ENCODE peak calls at places on chromosomes 1 and 21, in six cellular contexts. One of them, this sample, is unnamed.

GRCh38 chr21:41824466-41825207 is 54.5 kb downstream of the PRDM15 start:
- DNase-seq in AG09319: no peak
- DNase-seq in cardiac fibroblast: no peak
- DNase-seq in astrocyte of the spinal cord: no peak
- DNase-seq in ovary: no peak
- DNase-seq in CD8-positive, alpha-beta memory T cell: no peak
- DNase-seq in this sample: no peak

GRCh38 chr1:9181990-9182783 is 52.4 kb upstream of the H6PD start:
- DNase-seq in AG09319: no peak
- DNase-seq in cardiac fibroblast: peak; percentile 64
- DNase-seq in astrocyte of the spinal cord: peak; percentile 42
- DNase-seq in ovary: peak; percentile 72
- DNase-seq in CD8-positive, alpha-beta memory T cell: no peak
- DNase-seq in this sample: no peak

GRCh38 chr1:28925350-28925891 is 11.1 kb downstream of the EPB41 start:
- DNase-seq in AG09319: no peak
- DNase-seq in cardiac fibroblast: no peak
- DNase-seq in astrocyte of the spinal cord: no peak
- DNase-seq in ovary: no peak
- DNase-seq in CD8-positive, alpha-beta memory T cell: no peak
- DNase-seq in this sample: no peak

GRCh38 chr21:36749935-36750578 is 51.1 kb downstream of the SIM2 start:
- DNase-seq in AG09319: no peak
- DNase-seq in cardiac fibroblast: peak; percentile 41
- DNase-seq in astrocyte of the spinal cord: peak; percentile 65
- DNase-seq in ovary: no peak
- DNase-seq in CD8-positive, alpha-beta memory T cell: no peak
- DNase-seq in this sample: no peak

GRCh38 chr1:86296305-86297205 is 99.6 kb downstream of the ODF2L start:
- DNase-seq in AG09319: no peak
- DNase-seq in cardiac fibroblast: no peak
- DNase-seq in astrocyte of the spinal cord: no peak
- DNase-seq in ovary: no peak
- DNase-seq in CD8-positive, alpha-beta memory T cell: no peak
- DNase-seq in this sample: no peak

GRCh38 chr1:179177182-179177581 is 52.3 kb downstream of the ABL2 start:
- DNase-seq in AG09319: peak; percentile 27
- DNase-seq in cardiac fibroblast: peak; percentile 70
- DNase-seq in astrocyte of the spinal cord: peak; percentile 63
- DNase-seq in ovary: no peak
- DNase-seq in CD8-positive, alpha-beta memory T cell: no peak
- DNase-seq in this sample: peak; percentile 70

GRCh38 chr1:19138958-19139581 is 71.0 kb downstream of the UBR4 start:
- DNase-seq in AG09319: no peak
- DNase-seq in cardiac fibroblast: no peak
- DNase-seq in astrocyte of the spinal cord: no peak
- DNase-seq in ovary: no peak
- DNase-seq in CD8-positive, alpha-beta memory T cell: no peak
- DNase-seq in this sample: no peak

GRCh38 chr1:78716186-78716585 is 66.6 kb downstream of the IFI44 start:
- DNase-seq in AG09319: no peak
- DNase-seq in cardiac fibroblast: peak; percentile 56
- DNase-seq in astrocyte of the spinal cord: peak; percentile 60
- DNase-seq in ovary: no peak
- DNase-seq in CD8-positive, alpha-beta memory T cell: no peak
- DNase-seq in this sample: peak; percentile 56

GRCh38 chr1:178393370-178393769 is 103.4 kb downstream of the CLEC20A start:
- DNase-seq in AG09319: no peak
- DNase-seq in cardiac fibroblast: no peak
- DNase-seq in astrocyte of the spinal cord: no peak
- DNase-seq in ovary: no peak
- DNase-seq in CD8-positive, alpha-beta memory T cell: no peak
- DNase-seq in this sample: no peak

GRCh38 chr1:113943028-113943811 is 14.1 kb downstream of the HIPK1 start:
- DNase-seq in AG09319: no peak
- DNase-seq in cardiac fibroblast: peak; percentile 59
- DNase-seq in astrocyte of the spinal cord: no peak
- DNase-seq in ovary: no peak
- DNase-seq in CD8-positive, alpha-beta memory T cell: no peak
- DNase-seq in this sample: peak; percentile 9

GRCh38 chr1:27026621-27027574 is 14.2 kb upstream of the TENT5B start:
- DNase-seq in AG09319: peak; percentile 49
- DNase-seq in cardiac fibroblast: peak; percentile 90
- DNase-seq in astrocyte of the spinal cord: peak; percentile 75
- DNase-seq in ovary: no peak
- DNase-seq in CD8-positive, alpha-beta memory T cell: no peak
- DNase-seq in this sample: no peak

GRCh38 chr1:200336111-200336845 is 73.6 kb downstream of the ZNF281 start:
- DNase-seq in AG09319: no peak
- DNase-seq in cardiac fibroblast: peak; percentile 47
- DNase-seq in astrocyte of the spinal cord: peak; percentile 35
- DNase-seq in ovary: no peak
- DNase-seq in CD8-positive, alpha-beta memory T cell: no peak
- DNase-seq in this sample: no peak

GRCh38 chr1:39540504-39541031 is 36.0 kb downstream of the PABPC4 start:
- DNase-seq in AG09319: no peak
- DNase-seq in cardiac fibroblast: peak; percentile 82
- DNase-seq in astrocyte of the spinal cord: peak; percentile 22
- DNase-seq in ovary: no peak
- DNase-seq in CD8-positive, alpha-beta memory T cell: no peak
- DNase-seq in this sample: no peak

GRCh38 chr1:97989094-97989680 is 68.4 kb upstream of the DPYD start:
- DNase-seq in AG09319: no peak
- DNase-seq in cardiac fibroblast: peak; percentile 45
- DNase-seq in astrocyte of the spinal cord: no peak
- DNase-seq in ovary: no peak
- DNase-seq in CD8-positive, alpha-beta memory T cell: no peak
- DNase-seq in this sample: no peak

GRCh38 chr1:103180660-103181059 is 72.3 kb upstream of the COL11A1 start:
- DNase-seq in AG09319: no peak
- DNase-seq in cardiac fibroblast: peak; percentile 40
- DNase-seq in astrocyte of the spinal cord: peak; percentile 71
- DNase-seq in ovary: no peak
- DNase-seq in CD8-positive, alpha-beta memory T cell: no peak
- DNase-seq in this sample: no peak

GRCh38 chr1:55938861-55939260 is 640.5 kb downstream of the PLPP3 start:
- DNase-seq in AG09319: no peak
- DNase-seq in cardiac fibroblast: no peak
- DNase-seq in astrocyte of the spinal cord: no peak
- DNase-seq in ovary: no peak
- DNase-seq in CD8-positive, alpha-beta memory T cell: no peak
- DNase-seq in this sample: no peak

GRCh38 chr21:18493420-18493819 is 89.8 kb upstream of the TMPRSS15 start:
- DNase-seq in AG09319: no peak
- DNase-seq in cardiac fibroblast: no peak
- DNase-seq in astrocyte of the spinal cord: peak; percentile 89
- DNase-seq in ovary: no peak
- DNase-seq in CD8-positive, alpha-beta memory T cell: no peak
- DNase-seq in this sample: peak; percentile 9

GRCh38 chr1:230509281-230509977 is 83.3 kb upstream of the PGBD5 start:
- DNase-seq in AG09319: peak; percentile 39
- DNase-seq in cardiac fibroblast: peak; percentile 65
- DNase-seq in astrocyte of the spinal cord: peak; percentile 85
- DNase-seq in ovary: no peak
- DNase-seq in CD8-positive, alpha-beta memory T cell: no peak
- DNase-seq in this sample: peak; percentile 31

GRCh38 chr21:45407629-45408247 is 2.8 kb downstream of the COL18A1 start:
- DNase-seq in AG09319: no peak
- DNase-seq in cardiac fibroblast: no peak
- DNase-seq in astrocyte of the spinal cord: no peak
- DNase-seq in ovary: peak; percentile 44
- DNase-seq in CD8-positive, alpha-beta memory T cell: no peak
- DNase-seq in this sample: no peak

GRCh38 chr1:111656093-111657017 is 36.8 kb downstream of the RAP1A start:
- DNase-seq in AG09319: peak; percentile 29
- DNase-seq in cardiac fibroblast: peak; percentile 71
- DNase-seq in astrocyte of the spinal cord: peak; percentile 59
- DNase-seq in ovary: no peak
- DNase-seq in CD8-positive, alpha-beta memory T cell: peak; percentile 13
- DNase-seq in this sample: no peak

GRCh38 chr1:21887216-21887736 is 49.8 kb downstream of the HSPG2 start:
- DNase-seq in AG09319: no peak
- DNase-seq in cardiac fibroblast: no peak
- DNase-seq in astrocyte of the spinal cord: no peak
- DNase-seq in ovary: no peak
- DNase-seq in CD8-positive, alpha-beta memory T cell: no peak
- DNase-seq in this sample: no peak

GRCh38 chr1:193310569-193310968 is 124.2 kb upstream of the B3GALT2 start:
- DNase-seq in AG09319: no peak
- DNase-seq in cardiac fibroblast: no peak
- DNase-seq in astrocyte of the spinal cord: no peak
- DNase-seq in ovary: no peak
- DNase-seq in CD8-positive, alpha-beta memory T cell: no peak
- DNase-seq in this sample: no peak

GRCh38 chr1:59574085-59574484 is 240.7 kb upstream of the HOOK1 start:
- DNase-seq in AG09319: peak; percentile 72
- DNase-seq in cardiac fibroblast: peak; percentile 73
- DNase-seq in astrocyte of the spinal cord: peak; percentile 93
- DNase-seq in ovary: no peak
- DNase-seq in CD8-positive, alpha-beta memory T cell: no peak
- DNase-seq in this sample: peak; percentile 84

GRCh38 chr1:9825101-9826074 is 1.6 kb upstream of the CLSTN1 start:
- DNase-seq in AG09319: no peak
- DNase-seq in cardiac fibroblast: peak; percentile 52
- DNase-seq in astrocyte of the spinal cord: peak; percentile 80
- DNase-seq in ovary: peak; percentile 72
- DNase-seq in CD8-positive, alpha-beta memory T cell: peak; percentile 46
- DNase-seq in this sample: no peak

GRCh38 chr1:200372095-200372884 is 37.5 kb downstream of the ZNF281 start:
- DNase-seq in AG09319: no peak
- DNase-seq in cardiac fibroblast: peak; percentile 41
- DNase-seq in astrocyte of the spinal cord: peak; percentile 78
- DNase-seq in ovary: no peak
- DNase-seq in CD8-positive, alpha-beta memory T cell: no peak
- DNase-seq in this sample: peak; percentile 72

GRCh38 chr21:46060596-46061061 is 37.3 kb upstream of the COL6A2 start:
- DNase-seq in AG09319: peak; percentile 96
- DNase-seq in cardiac fibroblast: peak; percentile 98
- DNase-seq in astrocyte of the spinal cord: peak; percentile 99
- DNase-seq in ovary: peak; percentile 75
- DNase-seq in CD8-positive, alpha-beta memory T cell: no peak
- DNase-seq in this sample: peak; percentile 99

GRCh38 chr1:213066363-213066762 is 15.3 kb downstream of the RPS6KC1 start:
- DNase-seq in AG09319: no peak
- DNase-seq in cardiac fibroblast: no peak
- DNase-seq in astrocyte of the spinal cord: no peak
- DNase-seq in ovary: no peak
- DNase-seq in CD8-positive, alpha-beta memory T cell: no peak
- DNase-seq in this sample: no peak

GRCh38 chr1:115135681-115136080 is 46.4 kb upstream of the TSPAN2 start:
- DNase-seq in AG09319: no peak
- DNase-seq in cardiac fibroblast: no peak
- DNase-seq in astrocyte of the spinal cord: peak; percentile 18
- DNase-seq in ovary: no peak
- DNase-seq in CD8-positive, alpha-beta memory T cell: no peak
- DNase-seq in this sample: no peak

GRCh38 chr1:50196081-50196480 is 87.4 kb downstream of the ELAVL4 start:
- DNase-seq in AG09319: no peak
- DNase-seq in cardiac fibroblast: no peak
- DNase-seq in astrocyte of the spinal cord: no peak
- DNase-seq in ovary: no peak
- DNase-seq in CD8-positive, alpha-beta memory T cell: no peak
- DNase-seq in this sample: no peak

GRCh38 chr1:207097871-207098324 is 6.1 kb upstream of the C4BPA start:
- DNase-seq in AG09319: no peak
- DNase-seq in cardiac fibroblast: no peak
- DNase-seq in astrocyte of the spinal cord: no peak
- DNase-seq in ovary: no peak
- DNase-seq in CD8-positive, alpha-beta memory T cell: no peak
- DNase-seq in this sample: no peak

GRCh38 chr1:869499-870244 is 54.1 kb upstream of the SAMD11 start:
- DNase-seq in AG09319: no peak
- DNase-seq in cardiac fibroblast: peak; percentile 55
- DNase-seq in astrocyte of the spinal cord: peak; percentile 4
- DNase-seq in ovary: peak; percentile 67
- DNase-seq in CD8-positive, alpha-beta memory T cell: peak; percentile 79
- DNase-seq in this sample: no peak

GRCh38 chr1:201632364-201632952 is 93.5 kb downstream of the NAV1 start:
- DNase-seq in AG09319: no peak
- DNase-seq in cardiac fibroblast: no peak
- DNase-seq in astrocyte of the spinal cord: no peak
- DNase-seq in ovary: no peak
- DNase-seq in CD8-positive, alpha-beta memory T cell: no peak
- DNase-seq in this sample: no peak

GRCh38 chr1:183632087-183632486 is 3.5 kb downstream of the ARPC5 start:
- DNase-seq in AG09319: no peak
- DNase-seq in cardiac fibroblast: peak; percentile 86
- DNase-seq in astrocyte of the spinal cord: no peak
- DNase-seq in ovary: no peak
- DNase-seq in CD8-positive, alpha-beta memory T cell: no peak
- DNase-seq in this sample: peak; percentile 35

GRCh38 chr1:53672785-53673184 is 66.2 kb downstream of the GLIS1 start:
- DNase-seq in AG09319: no peak
- DNase-seq in cardiac fibroblast: no peak
- DNase-seq in astrocyte of the spinal cord: no peak
- DNase-seq in ovary: no peak
- DNase-seq in CD8-positive, alpha-beta memory T cell: no peak
- DNase-seq in this sample: no peak

GRCh38 chr1:153741946-153742345 is 14.1 kb downstream of the INTS3 start:
- DNase-seq in AG09319: no peak
- DNase-seq in cardiac fibroblast: no peak
- DNase-seq in astrocyte of the spinal cord: no peak
- DNase-seq in ovary: no peak
- DNase-seq in CD8-positive, alpha-beta memory T cell: no peak
- DNase-seq in this sample: no peak

GRCh38 chr21:45147473-45148315 is 73.3 kb downstream of the ADARB1 start:
- DNase-seq in AG09319: no peak
- DNase-seq in cardiac fibroblast: no peak
- DNase-seq in astrocyte of the spinal cord: no peak
- DNase-seq in ovary: no peak
- DNase-seq in CD8-positive, alpha-beta memory T cell: no peak
- DNase-seq in this sample: no peak

GRCh38 chr1:57162607-57163235 is 196.9 kb upstream of the C8B start:
- DNase-seq in AG09319: no peak
- DNase-seq in cardiac fibroblast: no peak
- DNase-seq in astrocyte of the spinal cord: no peak
- DNase-seq in ovary: no peak
- DNase-seq in CD8-positive, alpha-beta memory T cell: no peak
- DNase-seq in this sample: no peak

GRCh38 chr1:117695796-117696505 is 90.1 kb downstream of the TENT5C start:
- DNase-seq in AG09319: peak; percentile 86
- DNase-seq in cardiac fibroblast: peak; percentile 93
- DNase-seq in astrocyte of the spinal cord: peak; percentile 79
- DNase-seq in ovary: no peak
- DNase-seq in CD8-positive, alpha-beta memory T cell: no peak
- DNase-seq in this sample: peak; percentile 96

This sample was measured in GM04503.